ENCODE peak calls at places on chromosomes 6 and 20, in eight cellular contexts. One of them, this sample, is unnamed.

GRCh38 chr6:25439368-25439767 is 160.2 kb downstream of the CARMIL1 start:
- DNase-seq in fibroblast of mammary gland: no peak
- DNase-seq in PC-9: no peak
- DNase-seq in GM12891: no peak
- DNase-seq in mucosa of gallbladder: no peak
- DNase-seq in RPMI7951: no peak
- DNase-seq in posterior vena cava: no peak
- DNase-seq in nucleus accumbens: no peak
- DNase-seq in this sample: no peak

GRCh38 chr6:129866256-129866655 is 5.1 kb upstream of the TMEM244 start:
- DNase-seq in fibroblast of mammary gland: no peak
- DNase-seq in PC-9: no peak
- DNase-seq in GM12891: no peak
- DNase-seq in mucosa of gallbladder: no peak
- DNase-seq in RPMI7951: no peak
- DNase-seq in posterior vena cava: no peak
- DNase-seq in nucleus accumbens: no peak
- DNase-seq in this sample: no peak

GRCh38 chr20:58420798-58421496 is 31.9 kb downstream of the VAPB start:
- DNase-seq in fibroblast of mammary gland: peak
- DNase-seq in PC-9: no peak
- DNase-seq in GM12891: no peak
- DNase-seq in mucosa of gallbladder: no peak
- DNase-seq in RPMI7951: peak
- DNase-seq in posterior vena cava: no peak
- DNase-seq in nucleus accumbens: no peak
- DNase-seq in this sample: peak

GRCh38 chr6:158142789-158143188 is 25.3 kb downstream of the SERAC1 start:
- DNase-seq in fibroblast of mammary gland: peak
- DNase-seq in PC-9: no peak
- DNase-seq in GM12891: no peak
- DNase-seq in mucosa of gallbladder: peak
- DNase-seq in RPMI7951: peak
- DNase-seq in posterior vena cava: no peak
- DNase-seq in nucleus accumbens: no peak
- DNase-seq in this sample: peak

GRCh38 chr20:63268671-63269439 is 3.8 kb upstream of the ARFGAP1 start:
- DNase-seq in fibroblast of mammary gland: no peak
- DNase-seq in PC-9: no peak
- DNase-seq in GM12891: no peak
- DNase-seq in mucosa of gallbladder: no peak
- DNase-seq in RPMI7951: no peak
- DNase-seq in posterior vena cava: no peak
- DNase-seq in nucleus accumbens: peak
- DNase-seq in this sample: no peak

GRCh38 chr20:10672579-10673127 is 1.1 kb downstream of the JAG1 start:
- DNase-seq in fibroblast of mammary gland: peak
- DNase-seq in PC-9: peak
- DNase-seq in GM12891: no peak
- DNase-seq in mucosa of gallbladder: peak
- DNase-seq in RPMI7951: peak
- DNase-seq in posterior vena cava: peak
- DNase-seq in nucleus accumbens: no peak
- DNase-seq in this sample: peak

GRCh38 chr6:815348-815738 is 122.4 kb upstream of the EXOC2 start:
- DNase-seq in fibroblast of mammary gland: no peak
- DNase-seq in PC-9: no peak
- DNase-seq in GM12891: no peak
- DNase-seq in mucosa of gallbladder: no peak
- DNase-seq in RPMI7951: peak
- DNase-seq in posterior vena cava: no peak
- DNase-seq in nucleus accumbens: no peak
- DNase-seq in this sample: peak

GRCh38 chr6:113281014-113281810 is 575.9 kb upstream of the MARCKS start:
- DNase-seq in fibroblast of mammary gland: no peak
- DNase-seq in PC-9: peak
- DNase-seq in GM12891: no peak
- DNase-seq in mucosa of gallbladder: no peak
- DNase-seq in RPMI7951: no peak
- DNase-seq in posterior vena cava: no peak
- DNase-seq in nucleus accumbens: no peak
- DNase-seq in this sample: peak

GRCh38 chr20:24618739-24619138 is 149.3 kb downstream of the SYNDIG1 start:
- DNase-seq in fibroblast of mammary gland: no peak
- DNase-seq in PC-9: no peak
- DNase-seq in GM12891: no peak
- DNase-seq in mucosa of gallbladder: no peak
- DNase-seq in RPMI7951: no peak
- DNase-seq in posterior vena cava: no peak
- DNase-seq in nucleus accumbens: no peak
- DNase-seq in this sample: no peak

GRCh38 chr20:50745634-50746137 is 14.3 kb downstream of the PARD6B start:
- DNase-seq in fibroblast of mammary gland: no peak
- DNase-seq in PC-9: no peak
- DNase-seq in GM12891: no peak
- DNase-seq in mucosa of gallbladder: no peak
- DNase-seq in RPMI7951: no peak
- DNase-seq in posterior vena cava: no peak
- DNase-seq in nucleus accumbens: no peak
- DNase-seq in this sample: no peak

GRCh38 chr6:117441824-117442264 is 16.1 kb upstream of the ROS1 start:
- DNase-seq in fibroblast of mammary gland: peak
- DNase-seq in PC-9: peak
- DNase-seq in GM12891: no peak
- DNase-seq in mucosa of gallbladder: no peak
- DNase-seq in RPMI7951: peak
- DNase-seq in posterior vena cava: no peak
- DNase-seq in nucleus accumbens: no peak
- DNase-seq in this sample: peak

GRCh38 chr20:53146201-53146891 is 174.2 kb downstream of the TSHZ2 start:
- DNase-seq in fibroblast of mammary gland: no peak
- DNase-seq in PC-9: no peak
- DNase-seq in GM12891: no peak
- DNase-seq in mucosa of gallbladder: no peak
- DNase-seq in RPMI7951: no peak
- DNase-seq in posterior vena cava: no peak
- DNase-seq in nucleus accumbens: no peak
- DNase-seq in this sample: no peak

GRCh38 chr6:158503846-158504245 is 56.0 kb upstream of the TMEM181 start:
- DNase-seq in fibroblast of mammary gland: no peak
- DNase-seq in PC-9: no peak
- DNase-seq in GM12891: no peak
- DNase-seq in mucosa of gallbladder: no peak
- DNase-seq in RPMI7951: no peak
- DNase-seq in posterior vena cava: no peak
- DNase-seq in nucleus accumbens: no peak
- DNase-seq in this sample: no peak

GRCh38 chr6:109388265-109388664 is 6.0 kb upstream of the CD164 start:
- DNase-seq in fibroblast of mammary gland: no peak
- DNase-seq in PC-9: peak
- DNase-seq in GM12891: no peak
- DNase-seq in mucosa of gallbladder: no peak
- DNase-seq in RPMI7951: no peak
- DNase-seq in posterior vena cava: no peak
- DNase-seq in nucleus accumbens: no peak
- DNase-seq in this sample: no peak

GRCh38 chr6:1636971-1637871 is 27.5 kb downstream of the FOXC1 start:
- DNase-seq in fibroblast of mammary gland: no peak
- DNase-seq in PC-9: peak
- DNase-seq in GM12891: no peak
- DNase-seq in mucosa of gallbladder: no peak
- DNase-seq in RPMI7951: peak
- DNase-seq in posterior vena cava: peak
- DNase-seq in nucleus accumbens: no peak
- DNase-seq in this sample: no peak

GRCh38 chr20:1900321-1900791 is 5.1 kb downstream of the SIRPA start:
- DNase-seq in fibroblast of mammary gland: peak
- DNase-seq in PC-9: peak
- DNase-seq in GM12891: peak
- DNase-seq in mucosa of gallbladder: peak
- DNase-seq in RPMI7951: peak
- DNase-seq in posterior vena cava: peak
- DNase-seq in nucleus accumbens: peak
- DNase-seq in this sample: peak

GRCh38 chr6:161211380-161212035 is 62.4 kb downstream of the AGPAT4 start:
- DNase-seq in fibroblast of mammary gland: peak
- DNase-seq in PC-9: no peak
- DNase-seq in GM12891: no peak
- DNase-seq in mucosa of gallbladder: no peak
- DNase-seq in RPMI7951: no peak
- DNase-seq in posterior vena cava: no peak
- DNase-seq in nucleus accumbens: no peak
- DNase-seq in this sample: no peak

GRCh38 chr6:36597775-36598174 is 3.6 kb downstream of the SRSF3 start:
- DNase-seq in fibroblast of mammary gland: no peak
- DNase-seq in PC-9: no peak
- DNase-seq in GM12891: no peak
- DNase-seq in mucosa of gallbladder: no peak
- DNase-seq in RPMI7951: no peak
- DNase-seq in posterior vena cava: no peak
- DNase-seq in nucleus accumbens: no peak
- DNase-seq in this sample: no peak

GRCh38 chr6:15147827-15148226 is 98.0 kb upstream of the JARID2 start:
- DNase-seq in fibroblast of mammary gland: no peak
- DNase-seq in PC-9: no peak
- DNase-seq in GM12891: no peak
- DNase-seq in mucosa of gallbladder: no peak
- DNase-seq in RPMI7951: no peak
- DNase-seq in posterior vena cava: no peak
- DNase-seq in nucleus accumbens: no peak
- DNase-seq in this sample: no peak

GRCh38 chr20:37337208-37337955 is 8.6 kb upstream of the SRC start:
- DNase-seq in fibroblast of mammary gland: no peak
- DNase-seq in PC-9: no peak
- DNase-seq in GM12891: no peak
- DNase-seq in mucosa of gallbladder: no peak
- DNase-seq in RPMI7951: no peak
- DNase-seq in posterior vena cava: no peak
- DNase-seq in nucleus accumbens: no peak
- DNase-seq in this sample: no peak

GRCh38 chr6:108163644-108164536 is 1.9 kb upstream of the NR2E1 start:
- DNase-seq in fibroblast of mammary gland: no peak
- DNase-seq in PC-9: no peak
- DNase-seq in GM12891: no peak
- DNase-seq in mucosa of gallbladder: no peak
- DNase-seq in RPMI7951: no peak
- DNase-seq in posterior vena cava: no peak
- DNase-seq in nucleus accumbens: no peak
- DNase-seq in this sample: no peak

GRCh38 chr6:106894978-106895702 is 79.4 kb downstream of the CD24 start:
- DNase-seq in fibroblast of mammary gland: peak
- DNase-seq in PC-9: peak
- DNase-seq in GM12891: no peak
- DNase-seq in mucosa of gallbladder: no peak
- DNase-seq in RPMI7951: peak
- DNase-seq in posterior vena cava: no peak
- DNase-seq in nucleus accumbens: no peak
- DNase-seq in this sample: peak

GRCh38 chr6:49772296-49772695 is 14.8 kb downstream of the PGK2 start:
- DNase-seq in fibroblast of mammary gland: no peak
- DNase-seq in PC-9: no peak
- DNase-seq in GM12891: no peak
- DNase-seq in mucosa of gallbladder: no peak
- DNase-seq in RPMI7951: no peak
- DNase-seq in posterior vena cava: no peak
- DNase-seq in nucleus accumbens: no peak
- DNase-seq in this sample: no peak

GRCh38 chr6:33597551-33598322 is 17.7 kb upstream of the BAK1 start:
- DNase-seq in fibroblast of mammary gland: no peak
- DNase-seq in PC-9: no peak
- DNase-seq in GM12891: no peak
- DNase-seq in mucosa of gallbladder: no peak
- DNase-seq in RPMI7951: no peak
- DNase-seq in posterior vena cava: no peak
- DNase-seq in nucleus accumbens: no peak
- DNase-seq in this sample: no peak

GRCh38 chr6:55713411-55713810 is 134.4 kb upstream of the HMGCLL1 start:
- DNase-seq in fibroblast of mammary gland: peak
- DNase-seq in PC-9: no peak
- DNase-seq in GM12891: no peak
- DNase-seq in mucosa of gallbladder: no peak
- DNase-seq in RPMI7951: no peak
- DNase-seq in posterior vena cava: no peak
- DNase-seq in nucleus accumbens: no peak
- DNase-seq in this sample: no peak

GRCh38 chr6:19303381-19303780 is 533.8 kb upstream of the ID4 start:
- DNase-seq in fibroblast of mammary gland: peak
- DNase-seq in PC-9: no peak
- DNase-seq in GM12891: no peak
- DNase-seq in mucosa of gallbladder: no peak
- DNase-seq in RPMI7951: no peak
- DNase-seq in posterior vena cava: no peak
- DNase-seq in nucleus accumbens: no peak
- DNase-seq in this sample: no peak

GRCh38 chr20:62537649-62538292 is 62.0 kb upstream of the GATA5 start:
- DNase-seq in fibroblast of mammary gland: no peak
- DNase-seq in PC-9: no peak
- DNase-seq in GM12891: no peak
- DNase-seq in mucosa of gallbladder: no peak
- DNase-seq in RPMI7951: no peak
- DNase-seq in posterior vena cava: no peak
- DNase-seq in nucleus accumbens: no peak
- DNase-seq in this sample: no peak

GRCh38 chr6:15431762-15432495 is 186.1 kb downstream of the JARID2 start:
- DNase-seq in fibroblast of mammary gland: peak
- DNase-seq in PC-9: peak
- DNase-seq in GM12891: no peak
- DNase-seq in mucosa of gallbladder: no peak
- DNase-seq in RPMI7951: peak
- DNase-seq in posterior vena cava: no peak
- DNase-seq in nucleus accumbens: no peak
- DNase-seq in this sample: peak

GRCh38 chr6:156021746-156022396 is 566.2 kb upstream of the NOX3 start:
- DNase-seq in fibroblast of mammary gland: peak
- DNase-seq in PC-9: no peak
- DNase-seq in GM12891: no peak
- DNase-seq in mucosa of gallbladder: no peak
- DNase-seq in RPMI7951: peak
- DNase-seq in posterior vena cava: no peak
- DNase-seq in nucleus accumbens: no peak
- DNase-seq in this sample: peak

GRCh38 chr6:47306887-47307286 is 2.8 kb downstream of the TNFRSF21 start:
- DNase-seq in fibroblast of mammary gland: no peak
- DNase-seq in PC-9: no peak
- DNase-seq in GM12891: no peak
- DNase-seq in mucosa of gallbladder: no peak
- DNase-seq in RPMI7951: no peak
- DNase-seq in posterior vena cava: no peak
- DNase-seq in nucleus accumbens: no peak
- DNase-seq in this sample: no peak

GRCh38 chr6:38058022-38058421 is 238.5 kb downstream of the ZFAND3 start:
- DNase-seq in fibroblast of mammary gland: peak
- DNase-seq in PC-9: peak
- DNase-seq in GM12891: no peak
- DNase-seq in mucosa of gallbladder: no peak
- DNase-seq in RPMI7951: peak
- DNase-seq in posterior vena cava: no peak
- DNase-seq in nucleus accumbens: no peak
- DNase-seq in this sample: peak

GRCh38 chr6:117547688-117548621 is 54.4 kb downstream of the GOPC start:
- DNase-seq in fibroblast of mammary gland: peak
- DNase-seq in PC-9: no peak
- DNase-seq in GM12891: no peak
- DNase-seq in mucosa of gallbladder: peak
- DNase-seq in RPMI7951: peak
- DNase-seq in posterior vena cava: peak
- DNase-seq in nucleus accumbens: no peak
- DNase-seq in this sample: peak

GRCh38 chr20:1367479-1367878 is 25.4 kb downstream of the FKBP1A start:
- DNase-seq in fibroblast of mammary gland: no peak
- DNase-seq in PC-9: no peak
- DNase-seq in GM12891: no peak
- DNase-seq in mucosa of gallbladder: no peak
- DNase-seq in RPMI7951: no peak
- DNase-seq in posterior vena cava: no peak
- DNase-seq in nucleus accumbens: no peak
- DNase-seq in this sample: no peak

GRCh38 chr6:56399250-56399671 is 151.9 kb upstream of the COL21A1 start:
- DNase-seq in fibroblast of mammary gland: peak
- DNase-seq in PC-9: no peak
- DNase-seq in GM12891: no peak
- DNase-seq in mucosa of gallbladder: no peak
- DNase-seq in RPMI7951: peak
- DNase-seq in posterior vena cava: no peak
- DNase-seq in nucleus accumbens: no peak
- DNase-seq in this sample: peak